ENCODE peak calls at places on chromosomes 4 and X, in nine cellular contexts. N is suprapubic skin, U is cardiac fibroblast, Z is DND-41, Q is uterus, M is astrocyte of the spinal cord, T is K562, O is dorsolateral prefrontal cortex, F is transverse colon. H is an unnamed sample.

GRCh38 chr4:74394476-74395136 is 29.7 kb downstream of the EREG start:
- DNase-seq in N (no peak), U (peak; percentile 67), Z (no peak), Q (no peak), M (peak; percentile 63), T (peak; percentile 27), O (no peak), F (peak; percentile 28), H (peak; percentile 68)

GRCh38 chrX:34656842-34657780 is at the start of gene TMEM47:
- DNase-seq in N (peak; percentile 69), U (peak; percentile 78), Z (no peak), Q (peak; percentile 77), M (peak; percentile 71), T (peak; percentile 53), O (peak; percentile 53), F (peak; percentile 71), H (peak; percentile 66)

GRCh38 chr4:109434793-109435080 is 1.1 kb downstream of the SEC24B start:
- DNase-seq in N (no peak), U (peak; percentile 21), Z (no peak), Q (no peak), M (no peak), T (no peak), O (no peak), F (no peak), H (peak; percentile 31)

GRCh38 chr4:44146516-44146915 is 302.1 kb downstream of the KCTD8 start:
- DNase-seq in N (no peak), U (no peak), Z (no peak), Q (no peak), M (no peak), T (no peak), O (no peak), F (no peak), H (no peak)

GRCh38 chrX:121987163-121987562 is 939.8 kb downstream of the GLUD2 start:
- DNase-seq in N (no peak), U (peak; percentile 59), Z (no peak), Q (no peak), M (peak; percentile 30), T (no peak), O (no peak), F (no peak), H (peak; percentile 50)

GRCh38 chrX:24493740-24494543 is 28.9 kb downstream of the PDK3 start:
- DNase-seq in N (no peak), U (no peak), Z (peak; percentile 18), Q (no peak), M (no peak), T (no peak), O (no peak), F (no peak), H (no peak)

GRCh38 chr4:111991797-111992196 is 153.5 kb upstream of the FAM241A start:
- DNase-seq in N (no peak), U (peak; percentile 35), Z (no peak), Q (no peak), M (peak; percentile 35), T (no peak), O (no peak), F (no peak), H (peak; percentile 76)

GRCh38 chr4:122701061-122701460 is 31.4 kb upstream of the BBS12 start:
- DNase-seq in N (no peak), U (no peak), Z (no peak), Q (no peak), M (no peak), T (no peak), O (no peak), F (no peak), H (no peak)

GRCh38 chr4:110977554-110977953 is 354.7 kb upstream of the PITX2 start:
- DNase-seq in N (no peak), U (no peak), Z (no peak), Q (no peak), M (no peak), T (no peak), O (no peak), F (no peak), H (no peak)

GRCh38 chr4:74501579-74501978 is 56.6 kb downstream of the AREG start:
- DNase-seq in N (no peak), U (peak; percentile 62), Z (no peak), Q (no peak), M (peak; percentile 83), T (no peak), O (no peak), F (no peak), H (peak; percentile 78)

GRCh38 chrX:47573334-47574095 is 8.7 kb upstream of the TIMP1 start:
- DNase-seq in N (no peak), U (peak; percentile 86), Z (no peak), Q (peak; percentile 69), M (peak; percentile 39), T (no peak), O (no peak), F (peak; percentile 47), H (no peak)

GRCh38 chr4:55038176-55038890 is 87.1 kb downstream of the KDR start:
- DNase-seq in N (no peak), U (peak; percentile 83), Z (no peak), Q (peak; percentile 54), M (peak; percentile 16), T (no peak), O (no peak), F (no peak), H (peak; percentile 77)

GRCh38 chr4:100936676-100937390 is 410.5 kb downstream of the PPP3CA start:
- DNase-seq in N (no peak), U (peak; percentile 13), Z (no peak), Q (no peak), M (peak; percentile 9), T (no peak), O (no peak), F (no peak), H (no peak)

GRCh38 chr4:174173360-174173759 is 110.1 kb downstream of the FBXO8 start:
- DNase-seq in N (no peak), U (peak; percentile 39), Z (no peak), Q (no peak), M (no peak), T (no peak), O (no peak), F (no peak), H (no peak)

GRCh38 chr4:173223743-173224142 is 55.1 kb downstream of the GALNT7 start:
- DNase-seq in N (no peak), U (no peak), Z (no peak), Q (no peak), M (no peak), T (no peak), O (no peak), F (no peak), H (no peak)

GRCh38 chrX:21840199-21840557 is 761 bp downstream of the MBTPS2 start:
- DNase-seq in N (no peak), U (peak; percentile 10), Z (peak; percentile 7), Q (no peak), M (peak; percentile 20), T (no peak), O (no peak), F (no peak), H (peak; percentile 18)

GRCh38 chr4:6714954-6715353 is 1.0 kb upstream of the BLOC1S4 start:
- DNase-seq in N (no peak), U (no peak), Z (no peak), Q (no peak), M (no peak), T (no peak), O (no peak), F (no peak), H (no peak)

GRCh38 chrX:65196758-65197371 is 220.6 kb upstream of the ZC4H2 start:
- DNase-seq in N (no peak), U (no peak), Z (no peak), Q (no peak), M (no peak), T (peak; percentile 7), O (no peak), F (peak; percentile 84), H (no peak)

GRCh38 chrX:34659575-34659974 is 2.5 kb upstream of the TMEM47 start:
- DNase-seq in N (no peak), U (no peak), Z (no peak), Q (no peak), M (no peak), T (no peak), O (no peak), F (no peak), H (no peak)

GRCh38 chr4:168694669-168695068 is 197.8 kb downstream of the PALLD start:
- DNase-seq in N (no peak), U (peak; percentile 33), Z (no peak), Q (no peak), M (peak; percentile 79), T (no peak), O (no peak), F (no peak), H (peak; percentile 55)

GRCh38 chr4:184417802-184418511 is 56.4 kb downstream of the IRF2 start:
- DNase-seq in N (no peak), U (peak; percentile 55), Z (peak; percentile 7), Q (no peak), M (peak; percentile 86), T (peak; percentile 43), O (no peak), F (no peak), H (peak; percentile 86)
- TF ChIP-seq CTCF in N (no peak), U (peak; percentile 4), Z (no peak), Q (no peak), M (peak; percentile 25), T (no peak), O (peak; percentile 14), F (no peak), H (peak; percentile 25)

GRCh38 chr4:145544998-145545397 is 63.3 kb downstream of the SMAD1 start:
- DNase-seq in N (no peak), U (no peak), Z (no peak), Q (no peak), M (no peak), T (no peak), O (no peak), F (no peak), H (no peak)
- H3K4me3 ChIP-seq in N (no peak overlapping the region), U (no peak overlapping the region), Z (no peak overlapping the region), Q (no peak overlapping the region), M (no peak overlapping the region), T (no peak overlapping the region), O (no peak overlapping the region), F (no peak overlapping the region), H (no peak overlapping the region)

GRCh38 chrX:69387559-69388487 is 116.3 kb upstream of the NALF2 start:
- DNase-seq in N (no peak), U (peak; percentile 53), Z (peak; percentile 35), Q (peak; percentile 51), M (peak; percentile 1), T (peak; percentile 60), O (no peak), F (peak; percentile 19), H (peak; percentile 53)
- TF ChIP-seq CTCF in N (peak; percentile 46), U (peak; percentile 55), Z (peak; percentile 67), Q (peak; percentile 63), M (peak; percentile 58), T (peak; percentile 70), O (peak; percentile 63), F (peak; percentile 53), H (peak; percentile 71)

DNA sequence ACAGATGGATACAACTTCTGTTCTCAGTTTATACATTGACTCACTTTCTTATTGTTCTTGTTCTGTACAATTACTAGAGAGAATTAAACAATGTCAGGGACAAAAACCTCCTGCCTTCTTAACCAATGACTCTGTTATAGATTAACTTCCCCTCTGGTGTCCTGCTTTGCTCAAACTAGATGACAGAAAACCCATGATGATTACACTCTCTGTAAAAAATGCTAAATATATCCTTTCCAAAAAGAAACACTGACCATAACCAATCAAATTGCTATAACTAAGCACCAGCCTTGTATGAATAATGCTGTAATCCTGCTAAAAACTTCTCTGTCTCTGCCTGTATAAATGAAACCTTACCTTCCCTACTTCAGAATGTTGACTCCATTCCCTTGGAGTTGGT is 29.8 kb upstream of the IL13RA2 start:
- DNase-seq in N (no peak), U (no peak), Z (no peak), Q (no peak), M (no peak), T (no peak), O (no peak), F (no peak), H (no peak)
- H3K4me3 ChIP-seq in N (no peak overlapping the region), U (no peak overlapping the region), Z (no peak overlapping the region), Q (no peak overlapping the region), M (no peak overlapping the region), T (no peak overlapping the region), O (no peak overlapping the region), F (no peak overlapping the region), H (no peak overlapping the region)

GRCh38 chr4:154854362-154854761 is 73.3 kb downstream of the RBM46 start:
- DNase-seq in N (no peak), U (peak; percentile 34), Z (no peak), Q (no peak), M (no peak), T (no peak), O (no peak), F (no peak), H (peak; percentile 10)
- TF ChIP-seq CTCF in N (no peak), U (peak; percentile 13), Z (peak; percentile 41), Q (no peak), M (peak; percentile 6), T (no peak), O (no peak), F (peak; percentile 12), H (peak; percentile 10)

H was measured in choroid plexus epithelial cell.